ENCODE peak calls at places on chromosomes 7 and 10, in nine cellular contexts. B is sciatic nerve; Z is lower lobe of right lung; O is activated naive CD8-positive, alpha-beta T cell treated with anti-CD3 and anti-CD28 coated beads, Interleukin-2, amount 50 U/mL, for 24 hours; H is activated T-cell treated with anti-CD3 and anti-CD28 coated beads, Interleukin-2, amount 50 U/mL, for 72 hours; I is activated CD4-positive, alpha-beta T cell treated with anti-CD3 and anti-CD28 coated beads for 36 hours; X is activated CD8-positive, alpha-beta T cell treated with anti-CD3 and anti-CD28 coated beads, Interleukin-2, amount 10 ng/mL, durations not matched to agents 7 days and 5 days; G is naive thymus-derived CD8-positive, alpha-beta T cell; K is stimulated activated effector memory CD8-positive, alpha-beta T cell treated with anti-CD3 and anti-CD28 coated beads, Interleukin-12 subunit alpha, Interleukin-12 subunit beta, amount 100 ng/mL, for 72 hours. T is an unnamed sample.

GRCh38 chr7:30913821-30914515 is 2.3 kb downstream of the AQP1 start:
- ATAC-seq in I (no peak), Z (peak; percentile 24), H (no peak), K (no peak), O (no peak), B (no peak), G (no peak), X (no peak), T (no peak)

GRCh38 chr7:81632418-81632817 is 137.4 kb downstream of the HGF start:
- ATAC-seq in H (no peak), O (no peak), Z (no peak), X (no peak), I (no peak), B (no peak), K (no peak), G (no peak), T (no peak)

GRCh38 chr10:12418000-12418399 is 68.7 kb downstream of the CAMK1D start:
- ATAC-seq in K (no peak), Z (no peak), B (peak; percentile 87), G (no peak), H (no peak), O (no peak), X (no peak), I (no peak), T (no peak)

GRCh38 chr10:23191764-23192395 is at the start of gene PTF1A:
- ATAC-seq in H (no peak), I (no peak), G (no peak), B (no peak), Z (peak; percentile 31), O (no peak), K (no peak), X (no peak), T (no peak)

GRCh38 chr10:80739963-80740715 is 202.4 kb downstream of the SH2D4B start:
- ATAC-seq in H (no peak), X (no peak), I (no peak), O (no peak), B (no peak), G (no peak), Z (no peak), K (no peak), T (no peak)

GRCh38 chr10:101493782-101494281 is 94.2 kb downstream of the POLL start:
- ATAC-seq in O (no peak), B (no peak), G (no peak), X (no peak), K (no peak), Z (no peak), I (no peak), H (no peak), T (no peak)

GRCh38 chr7:11833431-11833830 is 1.4 kb upstream of the THSD7A start:
- ATAC-seq in G (no peak), B (no peak), Z (no peak), K (no peak), I (no peak), X (no peak), H (no peak), O (no peak), T (no peak)

GRCh38 chr10:48556713-48557112 is 48.2 kb downstream of the ARHGAP22 start:
- ATAC-seq in O (no peak), I (no peak), Z (no peak), G (no peak), X (no peak), H (no peak), K (no peak), B (no peak), T (no peak)

GRCh38 chr10:86730227-86730626 is 26.2 kb upstream of the BMPR1A start:
- ATAC-seq in H (no peak), Z (no peak), G (no peak), X (no peak), I (no peak), O (no peak), B (peak; percentile 35), K (no peak), T (no peak)